ENCODE peak calls at places on chromosome 11, in six cellular contexts. F is fibroblast of lung, A is spleen, Y is foreskin fibroblast, K is adrenal gland, E is upper lobe of right lung. D is an unnamed sample.
A peak's percentile ranks its signal among the peaks of the same experiment; 100 is the strongest.

GRCh38 chr11:27716850-27717249 is 16.6 kb upstream of the BDNF start:
- DNase-seq in A (no peak), E (no peak), F (peak; percentile 62), Y (no peak), K (no peak), D (peak; percentile 64)

GRCh38 chr11:45089845-45090499 is 56.5 kb upstream of the PRDM11 start:
- DNase-seq in Y (no peak), K (no peak), F (peak; percentile 63), A (no peak), E (no peak), D (peak; percentile 60)

GRCh38 chr11:6438979-6439571 is 1.7 kb downstream of the HPX start:
- DNase-seq in F (peak; percentile 38), Y (peak; percentile 37), E (no peak), A (no peak), K (peak; percentile 39), D (peak; percentile 70)

GRCh38 chr11:34531663-34532062 is 18.1 kb upstream of the ELF5 start:
- DNase-seq in K (no peak), Y (no peak), A (no peak), E (no peak), F (no peak), D (no peak)

GRCh38 chr11:69484427-69485259 is 3.2 kb downstream of the LINC01488 start:
- DNase-seq in F (no peak), A (peak; percentile 51), E (peak; percentile 46), K (no peak), Y (no peak), D (no peak)

GRCh38 chr11:33869511-33870422 is 22.1 kb downstream of the LMO2 start:
- DNase-seq in Y (no peak), A (peak; percentile 90), K (peak; percentile 48), E (peak; percentile 77), F (peak; percentile 25), D (peak; percentile 60)

GRCh38 chr11:65551572-65552398 is 6.4 kb downstream of the LTBP3 start:
- DNase-seq in A (peak; percentile 94), Y (no peak), F (no peak), E (peak; percentile 88), K (no peak), D (no peak)

GRCh38 chr11:46981429-46981828 is 44.9 kb downstream of the CSTPP1 start:
- DNase-seq in A (no peak), E (no peak), F (no peak), Y (no peak), K (no peak), D (no peak)

GRCh38 chr11:125371451-125371935 is 124.6 kb downstream of the FEZ1 start:
- DNase-seq in A (peak; percentile 11), Y (no peak), E (peak; percentile 54), F (no peak), K (no peak), D (no peak)

GRCh38 chr11:66020618-66021357 is 5.5 kb downstream of the CATSPER1 start:
- DNase-seq in A (peak; percentile 84), K (peak; percentile 63), E (peak; percentile 82), F (peak; percentile 78), Y (peak; percentile 82), D (peak; percentile 51)

GRCh38 chr11:30919389-30920172 is 333.4 kb upstream of the MPPED2 start:
- DNase-seq in Y (no peak), K (no peak), F (peak; percentile 50), E (no peak), A (no peak), D (peak; percentile 13)

GRCh38 chr11:2777871-2778629 is 78.3 kb upstream of the KCNQ1OT1 start:
- DNase-seq in Y (no peak), E (peak; percentile 64), F (no peak), K (peak; percentile 42), A (peak; percentile 70), D (no peak)

GRCh38 chr11:86811637-86812321 is 11.4 kb downstream of the PRSS23 start:
- DNase-seq in F (peak; percentile 81), A (no peak), K (no peak), Y (peak; percentile 69), E (no peak), D (peak; percentile 54)

GRCh38 chr11:26043665-26044064 is 288.3 kb upstream of the ANO3 start:
- DNase-seq in A (no peak), F (no peak), Y (no peak), E (no peak), K (no peak), D (no peak)

GRCh38 chr11:17718510-17718962 is 835 bp upstream of the MYOD1 start:
- DNase-seq in Y (no peak), K (no peak), F (no peak), A (no peak), E (no peak), D (no peak)
- TF ChIP-seq CTCF in Y (no peak), K (no peak), F (no peak), A (no peak), E (no peak), D (no peak)

GRCh38 chr11:77035041-77035440 is 843 bp downstream of the B3GNT6 start:
- DNase-seq in K (no peak), F (no peak), Y (no peak), A (no peak), E (no peak), D (no peak)
- H3K4me3 ChIP-seq in K (no peak overlapping the region), F (no peak overlapping the region), Y (no peak overlapping the region), A (no peak overlapping the region), E (no peak overlapping the region), D (no peak overlapping the region)

DNA sequence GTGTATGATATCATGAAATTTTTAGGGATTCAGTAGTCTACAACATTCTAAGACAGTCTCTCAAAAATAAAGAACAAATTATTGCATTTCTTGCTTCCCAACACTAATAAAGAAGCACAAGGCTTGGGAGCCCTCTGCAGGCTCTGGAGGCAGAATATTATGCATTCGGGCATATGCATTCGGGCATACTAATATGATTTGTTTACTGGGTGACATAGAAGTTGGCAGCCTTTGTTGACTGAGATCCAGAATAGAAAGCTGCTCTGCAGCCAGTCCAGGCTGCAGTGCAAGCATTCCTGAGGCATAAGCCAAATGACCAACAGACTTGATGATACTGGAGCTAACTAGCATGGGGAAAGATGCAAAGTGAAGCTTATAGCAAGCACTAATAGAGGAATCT is 945.5 kb downstream of the OPCML start:
- DNase-seq in K (no peak), E (no peak), A (no peak), Y (peak; percentile 29), F (peak; percentile 73), D (no peak)
- TF ChIP-seq CTCF in K (no peak), E (no peak), A (no peak), Y (peak; percentile 9), F (peak; percentile 22), D (no peak)

GRCh38 chr11:12288212-12288933 is 89.0 kb upstream of the PARVA start:
- DNase-seq in A (no peak), Y (peak; percentile 89), F (peak; percentile 92), E (peak; percentile 83), K (peak; percentile 72), D (peak; percentile 98)

GRCh38 chr11:12287374-12288211 is 89.8 kb upstream of the PARVA start:
- DNase-seq in F (peak; percentile 99), Y (peak; percentile 94), A (no peak), E (no peak), K (peak; percentile 60), D (peak; percentile 99)

GRCh38 chr11:12285811-12286222 is 91.6 kb upstream of the PARVA start:
- DNase-seq in E (no peak), Y (no peak), F (peak; percentile 72), A (no peak), K (no peak), D (no peak)

GRCh38 chr11:12286606-12287005 is 90.8 kb upstream of the PARVA start:
- DNase-seq in E (no peak), A (no peak), Y (no peak), F (no peak), K (no peak), D (no peak)

GRCh38 chr11:12287009-12287373 is 90.4 kb upstream of the PARVA start:
- DNase-seq in Y (peak; percentile 95), F (peak; percentile 98), A (no peak), E (no peak), K (no peak), D (peak; percentile 97)
- H3K4me3 ChIP-seq in Y (peak overlapping the region; percentile 13), F (peak overlapping the region; percentile 19), A (no peak overlapping the region), E (no peak overlapping the region), K (no peak overlapping the region), D (peak overlapping the region; percentile 60)